ENCODE peak calls at places on chromosomes 7 and 10, in eight cellular contexts. K, I, Y, T, U, J, O and A are unnamed samples.
A peak's percentile ranks its signal among the peaks of the same experiment; 100 is the strongest.

GRCh38 chr10:132509506-132510173 is 27.9 kb upstream of the INPP5A start:
- DNase-seq in K (no peak), I (no peak), Y (no peak), T (no peak), U (no peak), J (no peak), O (no peak), A (no peak)

GRCh38 chr7:71679480-71679879 is 547.5 kb downstream of the GALNT17 start:
- DNase-seq in K (no peak), I (no peak), Y (no peak), T (no peak), U (no peak), J (no peak), O (no peak), A (no peak)

GRCh38 chr10:413662-414071 is 275.8 kb downstream of the DIP2C start:
- DNase-seq in K (no peak), I (no peak), Y (no peak), T (no peak), U (no peak), J (no peak), O (no peak), A (no peak)

GRCh38 chr10:117374506-117375359 is 507 bp downstream of the PDZD8 start:
- DNase-seq in K (peak; percentile 24), I (peak; percentile 66), Y (no peak), T (peak; percentile 49), U (no peak), J (peak; percentile 80), O (no peak), A (peak; percentile 18)

GRCh38 chr10:114044251-114045070 is 795 bp downstream of the ADRB1 start:
- DNase-seq in K (no peak), I (peak; percentile 54), Y (no peak), T (no peak), U (no peak), J (no peak), O (no peak), A (no peak)

GRCh38 chr10:67670401-67670800 is 25.6 kb downstream of the CTNNA3 start:
- DNase-seq in K (no peak), I (no peak), Y (no peak), T (no peak), U (no peak), J (no peak), O (no peak), A (no peak)

GRCh38 chr10:53010362-53010907 is 237.9 kb upstream of the MBL2 start:
- DNase-seq in K (no peak), I (no peak), Y (no peak), T (no peak), U (no peak), J (no peak), O (no peak), A (no peak)

GRCh38 chr10:49600046-49600445 is 10.1 kb upstream of the SLC18A3 start:
- DNase-seq in K (no peak), I (no peak), Y (no peak), T (no peak), U (no peak), J (no peak), O (no peak), A (no peak)

GRCh38 chr7:2288503-2288902 is 25.7 kb downstream of the SNX8 start:
- DNase-seq in K (no peak), I (no peak), Y (no peak), T (no peak), U (no peak), J (no peak), O (no peak), A (no peak)

GRCh38 chr10:33657154-33657900 is 322.9 kb upstream of the NRP1 start:
- DNase-seq in K (no peak), I (no peak), Y (no peak), T (no peak), U (no peak), J (peak; percentile 30), O (no peak), A (no peak)

GRCh38 chr7:140342732-140343514 is 55.4 kb downstream of the SLC37A3 start:
- DNase-seq in K (no peak), I (peak; percentile 80), Y (peak; percentile 8), T (no peak), U (no peak), J (peak; percentile 26), O (no peak), A (no peak)

GRCh38 chr7:137687556-137688280 is 159.1 kb downstream of the DGKI start:
- DNase-seq in K (no peak), I (no peak), Y (no peak), T (no peak), U (no peak), J (peak; percentile 91), O (no peak), A (no peak)

DNA sequence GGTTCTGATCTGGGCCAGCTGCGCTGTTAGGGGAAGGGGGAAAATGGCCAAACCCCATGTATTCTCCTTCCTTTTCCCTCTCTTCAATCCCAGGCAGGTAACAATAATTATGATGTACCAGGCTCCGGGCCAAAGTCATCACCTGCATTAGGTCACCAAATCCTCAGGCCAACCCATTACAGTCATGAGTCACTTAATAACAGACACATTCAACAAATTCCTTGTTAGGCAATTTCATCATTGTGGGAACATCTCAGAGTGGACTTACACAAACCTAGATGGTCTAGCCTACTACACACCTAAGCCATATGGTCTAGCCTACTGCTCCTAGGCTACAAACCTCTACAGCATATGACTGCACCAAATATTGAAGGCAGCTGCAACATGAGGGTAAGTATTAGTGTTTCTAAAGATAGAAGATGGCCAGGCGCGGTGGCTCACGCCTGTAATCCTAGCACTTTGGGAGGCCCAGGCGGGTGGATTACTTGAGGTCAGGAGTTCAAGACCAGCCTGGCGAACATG is 2.2 kb upstream of the HSPB1 start:
- DNase-seq in K (no peak), I (no peak), Y (peak; percentile 90), T (no peak), U (no peak), J (peak; percentile 79), O (no peak), A (peak; percentile 95)
- H3K4me1 ChIP-seq in K (peaks cover 15% of the 10 kb centered on the region), I (peaks cover 8% of the 10 kb centered on the region), Y (peaks cover 84% of the 10 kb centered on the region), T (peaks cover 62% of the 10 kb centered on the region), U (peaks cover 4% of the 10 kb centered on the region), J (peaks cover 26% of the 10 kb centered on the region), O (peaks cover 27% of the 10 kb centered on the region), A (peaks cover 30% of the 10 kb centered on the region)

GRCh38 chr10:44395902-44396670 is 11.2 kb upstream of the CXCL12 start:
- DNase-seq in K (no peak), I (no peak), Y (no peak), T (no peak), U (no peak), J (no peak), O (no peak), A (no peak)
- H3K27me3 ChIP-seq in K (no peaks in the 10 kb centered on the region), I (peaks cover 8% of the 10 kb centered on the region), Y (peaks cover 38% of the 10 kb centered on the region), T (no peaks in the 10 kb centered on the region), U (no peaks in the 10 kb centered on the region), J (no peaks in the 10 kb centered on the region), O (no peaks in the 10 kb centered on the region), A (no peaks in the 10 kb centered on the region)

DNA sequence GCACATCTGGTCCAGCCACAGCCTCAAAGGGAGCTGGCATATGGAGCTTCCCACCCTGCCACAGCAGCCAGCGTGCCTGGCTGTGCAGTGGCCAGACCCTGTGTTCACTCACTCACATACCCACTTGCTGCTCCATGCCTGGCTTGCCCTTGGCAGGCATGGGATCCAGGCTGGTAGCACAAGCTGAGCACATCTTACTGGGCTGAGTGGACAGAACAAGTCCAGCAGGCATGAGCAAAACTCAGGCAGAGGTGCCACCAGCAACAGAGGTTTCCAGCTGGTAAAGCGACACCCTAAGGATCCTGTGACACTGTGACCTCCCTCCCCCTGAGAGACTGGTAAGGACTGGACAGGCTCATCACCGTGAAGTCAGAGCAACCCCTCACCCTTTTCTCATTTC is 25.1 kb downstream of the SVIL start:
- DNase-seq in K (no peak), I (no peak), Y (no peak), T (no peak), U (no peak), J (no peak), O (no peak), A (no peak)
- H3K4me1 ChIP-seq in K (no peaks in the 10 kb centered on the region), I (no peaks in the 10 kb centered on the region), Y (no peaks in the 10 kb centered on the region), T (no peaks in the 10 kb centered on the region), U (no peaks in the 10 kb centered on the region), J (no peaks in the 10 kb centered on the region), O (peaks cover 50% of the 10 kb centered on the region), A (no peaks in the 10 kb centered on the region)

DNA sequence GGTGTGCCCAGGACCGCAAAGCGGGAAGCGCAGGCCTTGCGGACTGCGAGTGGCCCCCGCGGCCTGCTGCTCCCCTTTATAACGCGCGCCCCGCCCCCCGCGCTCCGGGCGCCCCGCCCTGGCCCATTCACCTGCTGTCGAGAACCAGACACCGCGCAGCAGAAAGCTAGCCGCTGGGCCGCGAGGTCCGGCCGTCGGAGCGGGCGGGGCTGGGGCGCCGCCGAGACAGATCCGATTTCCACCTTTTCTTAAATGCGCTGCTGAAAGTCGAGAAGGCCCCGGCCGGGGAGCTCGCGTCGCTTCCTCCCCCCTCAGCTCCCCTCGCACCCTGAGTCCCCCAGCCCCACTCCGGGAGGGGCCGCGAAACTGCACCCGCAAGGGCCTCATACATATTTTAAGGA is 170.3 kb downstream of the NRF1 start:
- DNase-seq in K (no peak), I (peak; percentile 90), Y (no peak), T (no peak), U (peak; percentile 29), J (no peak), O (no peak), A (no peak)
- H3K27me3 ChIP-seq in K (peaks cover 16% of the 10 kb centered on the region), I (peaks cover 83% of the 10 kb centered on the region), Y (no peaks in the 10 kb centered on the region), T (no peaks in the 10 kb centered on the region), U (peaks cover 80% of the 10 kb centered on the region), J (peaks cover 94% of the 10 kb centered on the region), O (peaks cover 68% of the 10 kb centered on the region), A (peaks cover 62% of the 10 kb centered on the region)

DNA sequence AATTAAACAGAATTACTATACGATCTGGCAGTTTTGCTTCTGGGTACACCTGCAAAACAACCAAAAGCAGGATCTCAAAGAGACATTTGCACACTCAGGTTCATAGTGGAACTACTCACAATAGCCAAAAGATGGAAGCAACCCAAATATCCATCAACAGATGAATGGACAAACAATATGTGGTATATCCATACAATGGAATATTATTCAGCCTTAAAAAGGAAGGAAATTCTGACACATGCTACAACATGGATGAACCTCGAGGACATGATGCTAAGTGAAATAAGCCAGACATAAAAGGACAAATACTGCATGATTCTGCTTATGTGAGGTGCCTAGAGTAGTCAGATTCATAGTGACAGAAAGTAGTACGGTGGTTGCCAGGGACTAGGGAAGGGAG is 330.7 kb downstream of the PLXNA4 start:
- DNase-seq in K (no peak), I (no peak), Y (no peak), T (no peak), U (no peak), J (no peak), O (no peak), A (no peak)
- H3K4me1 ChIP-seq in K (no peaks in the 10 kb centered on the region), I (peaks cover 23% of the 10 kb centered on the region), Y (no peaks in the 10 kb centered on the region), T (peaks cover 5% of the 10 kb centered on the region), U (peaks cover 10% of the 10 kb centered on the region), J (no peaks in the 10 kb centered on the region), O (no peaks in the 10 kb centered on the region), A (no peaks in the 10 kb centered on the region)

DNA sequence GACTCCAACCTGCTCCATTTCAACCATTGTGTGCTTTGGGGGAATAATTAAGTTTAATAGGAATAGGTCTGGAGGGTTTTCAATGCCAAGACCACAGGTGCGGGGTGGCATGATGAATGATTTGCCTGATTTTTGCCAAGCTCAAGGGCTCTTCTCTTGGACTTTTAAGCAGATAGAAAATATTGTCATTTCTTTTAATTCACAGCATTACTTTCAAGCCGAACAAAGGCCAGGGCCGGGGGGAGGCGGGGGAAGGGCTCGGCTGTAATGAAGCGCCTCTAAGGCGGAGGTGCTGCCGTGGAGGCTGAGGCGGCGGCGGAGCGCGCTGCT is 6.5 kb downstream of the PTF1A start:
- DNase-seq in K (no peak), I (peak; percentile 68), Y (no peak), T (no peak), U (no peak), J (no peak), O (no peak), A (no peak)
- H3K27me3 ChIP-seq in K (peaks cover 42% of the 10 kb centered on the region), I (peaks cover 100% of the 10 kb centered on the region), Y (peaks cover 25% of the 10 kb centered on the region), T (peaks cover 4% of the 10 kb centered on the region), U (peaks cover 40% of the 10 kb centered on the region), J (peaks cover 89% of the 10 kb centered on the region), O (peaks cover 3% of the 10 kb centered on the region), A (peaks cover 100% of the 10 kb centered on the region)